ENCODE peak calls at places on chromosome 7, in eight cellular contexts. U is GM23338; E is brain microvascular endothelial cell; X is tibial nerve; K is PC-9; Y is CD8-positive, alpha-beta T cell; D is transverse colon; J is HCT116. Q is an unnamed sample. For H3K27me3, the result is how much of the 10 kb centered on the place peaks cover.

GRCh38 chr7:8109196-8110022 is 140.8 kb downstream of the GLCCI1 start:
- DNase-seq in U (no peak), E (peak), X (no peak), K (peak), Y (no peak), D (no peak), J (no peak), Q (no peak)

GRCh38 chr7:79268730-79269129 is 184.7 kb downstream of the MAGI2 start:
- DNase-seq in U (no peak), E (no peak), X (no peak), K (no peak), Y (no peak), D (no peak), J (no peak), Q (no peak)

GRCh38 chr7:151238190-151238810 is 6.0 kb downstream of the CHPF2 start:
- DNase-seq in U (no peak), E (no peak), X (no peak), K (no peak), Y (no peak), D (no peak), J (no peak), Q (no peak)

GRCh38 chr7:65216469-65216868 is 157.2 kb upstream of the ZNF92 start:
- DNase-seq in U (peak), E (no peak), X (no peak), K (peak), Y (peak), D (peak), J (peak), Q (no peak)

GRCh38 chr7:28296571-28297483 is 115.5 kb upstream of the CREB5 start:
- DNase-seq in U (peak), E (no peak), X (no peak), K (no peak), Y (peak), D (peak), J (peak), Q (no peak)

GRCh38 chr7:80826520-80827237 is 92.2 kb downstream of the SEMA3C start:
- DNase-seq in U (no peak), E (peak), X (no peak), K (no peak), Y (no peak), D (no peak), J (peak), Q (no peak)

GRCh38 chr7:19117870-19118608 is 603 bp upstream of the TWIST1 start:
- DNase-seq in U (peak), E (peak), X (no peak), K (peak), Y (no peak), D (no peak), J (no peak), Q (no peak)

GRCh38 chr7:112162161-112163020 is 43.8 kb downstream of the DOCK4 start:
- DNase-seq in U (peak), E (peak), X (no peak), K (no peak), Y (no peak), D (no peak), J (no peak), Q (no peak)

GRCh38 chr7:139738101-139738489 is 39.7 kb downstream of the HIPK2 start:
- DNase-seq in U (no peak), E (peak), X (no peak), K (no peak), Y (no peak), D (no peak), J (no peak), Q (no peak)

GRCh38 chr7:76356823-76357222 is 2.0 kb downstream of the YWHAG start:
- DNase-seq in U (no peak), E (no peak), X (no peak), K (peak), Y (no peak), D (peak), J (no peak), Q (no peak)

GRCh38 chr7:1864126-1864940 is 194.3 kb downstream of the ELFN1 start:
- DNase-seq in U (no peak), E (no peak), X (no peak), K (no peak), Y (no peak), D (no peak), J (no peak), Q (no peak)

GRCh38 chr7:133064082-133064825 is 17.6 kb downstream of the CHCHD3 start:
- DNase-seq in U (no peak), E (no peak), X (no peak), K (no peak), Y (no peak), D (no peak), J (no peak), Q (no peak)
- H3K27me3 ChIP-seq in U (under half), E (under half), X (under half), K (under half), Y (under half), D (under half), J (under half), Q (under half)

GRCh38 chr7:55109384-55110167 is 90.8 kb downstream of the EGFR start:
- DNase-seq in U (peak), E (no peak), X (no peak), K (peak), Y (no peak), D (no peak), J (peak), Q (no peak)

GRCh38 chr7:55105952-55106351 is 87.1 kb downstream of the EGFR start:
- DNase-seq in U (no peak), E (no peak), X (no peak), K (no peak), Y (no peak), D (no peak), J (no peak), Q (no peak)

GRCh38 chr7:55108818-55109217 is 90.0 kb downstream of the EGFR start:
- DNase-seq in U (no peak), E (no peak), X (no peak), K (no peak), Y (no peak), D (no peak), J (no peak), Q (no peak)

GRCh38 chr7:55108401-55108800 is 89.6 kb downstream of the EGFR start:
- DNase-seq in U (no peak), E (no peak), X (no peak), K (no peak), Y (no peak), D (no peak), J (no peak), Q (no peak)

DNA sequence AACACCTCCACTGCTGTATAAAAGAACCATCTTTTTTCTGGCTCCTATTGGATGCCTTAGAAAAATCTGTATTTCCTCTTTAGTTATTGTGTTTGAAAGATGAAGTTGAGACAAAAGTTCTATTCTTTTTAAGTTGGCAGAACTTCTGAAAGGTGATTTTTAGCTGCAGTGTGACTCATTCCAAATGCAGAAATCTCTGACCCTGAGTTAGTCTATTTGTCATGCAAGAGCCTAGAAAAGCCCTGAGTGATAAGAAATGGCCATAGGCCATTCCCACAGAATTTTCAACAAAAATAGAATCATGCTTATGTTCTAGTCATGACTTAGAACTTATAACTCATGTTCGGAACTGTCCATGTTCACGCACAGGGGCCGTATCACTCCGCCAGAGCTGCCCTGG is 89.1 kb downstream of the EGFR start:
- DNase-seq in U (no peak), E (no peak), X (no peak), K (peak), Y (no peak), D (no peak), J (no peak), Q (no peak)
- H3K27ac ChIP-seq in U (no peak), E (no peak), X (no peak), K (peak), Y (no peak), D (no peak), J (peak), Q (no peak)

DNA sequence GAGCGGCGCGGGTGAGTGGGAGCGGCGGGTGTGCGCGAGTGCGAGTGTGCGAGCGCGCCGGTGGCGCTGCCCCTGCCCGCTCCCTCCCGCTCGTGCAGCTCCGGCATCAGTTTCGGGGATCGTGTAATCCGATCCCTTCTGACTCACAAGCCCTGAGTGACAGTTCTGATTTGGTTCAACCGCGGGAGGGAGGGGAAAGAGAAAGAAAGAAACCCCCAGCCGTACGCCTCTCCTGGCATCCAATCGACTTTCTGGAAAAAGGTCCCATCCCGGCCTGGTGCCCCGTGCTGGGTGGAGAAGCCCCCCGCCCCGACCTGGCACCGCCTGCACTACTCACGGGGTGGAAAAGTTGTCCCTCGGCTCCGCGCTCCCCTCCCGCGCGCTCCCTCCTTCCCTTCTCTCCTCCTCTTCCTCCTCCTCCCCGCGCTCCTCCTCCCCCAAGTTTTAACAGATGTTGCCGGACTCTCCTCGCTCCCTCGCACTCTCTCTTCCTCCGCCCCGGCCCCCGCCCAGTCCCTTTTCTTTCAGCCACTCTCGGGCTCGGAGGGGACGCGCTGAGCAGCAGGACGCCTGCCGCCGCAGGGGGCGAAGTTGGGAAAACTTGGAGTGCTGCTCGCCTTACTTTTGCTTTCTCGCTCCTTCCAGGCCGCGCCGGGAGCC is at the start of gene GLI3:
- DNase-seq in U (peak), E (peak), X (peak), K (no peak), Y (no peak), D (peak), J (no peak), Q (peak)
- TF ChIP-seq CTCF in U (no peak), E (peak), X (no peak), K (no peak), Y (no peak), D (no peak), J (no peak), Q (peak)

DNA sequence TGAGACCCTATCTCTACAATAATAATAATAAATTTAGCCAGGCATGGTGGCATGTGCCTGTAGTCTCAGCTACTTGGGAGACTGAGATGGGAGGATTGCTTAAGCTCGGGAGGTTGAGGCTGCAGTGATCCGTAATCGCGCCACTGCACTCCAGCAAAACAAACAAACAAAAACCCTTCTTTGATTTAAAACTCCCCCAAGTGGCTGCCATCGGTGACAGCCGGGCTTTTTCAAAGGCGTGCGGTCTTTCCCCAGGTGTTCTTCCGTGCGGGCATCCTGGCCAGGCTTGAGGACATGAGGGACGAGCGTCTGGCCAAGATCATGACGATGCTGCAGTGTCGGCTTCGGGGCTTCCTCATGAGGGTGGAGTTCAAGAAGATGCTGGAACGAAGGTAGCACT is 1.9 kb upstream of the MYH16 start:
- DNase-seq in U (peak), E (no peak), X (no peak), K (no peak), Y (no peak), D (no peak), J (no peak), Q (no peak)
- H3K27me3 ChIP-seq in U (under half), E (under half), X (under half), K (under half), Y (under half), D (under half), J (under half), Q (under half)

DNA sequence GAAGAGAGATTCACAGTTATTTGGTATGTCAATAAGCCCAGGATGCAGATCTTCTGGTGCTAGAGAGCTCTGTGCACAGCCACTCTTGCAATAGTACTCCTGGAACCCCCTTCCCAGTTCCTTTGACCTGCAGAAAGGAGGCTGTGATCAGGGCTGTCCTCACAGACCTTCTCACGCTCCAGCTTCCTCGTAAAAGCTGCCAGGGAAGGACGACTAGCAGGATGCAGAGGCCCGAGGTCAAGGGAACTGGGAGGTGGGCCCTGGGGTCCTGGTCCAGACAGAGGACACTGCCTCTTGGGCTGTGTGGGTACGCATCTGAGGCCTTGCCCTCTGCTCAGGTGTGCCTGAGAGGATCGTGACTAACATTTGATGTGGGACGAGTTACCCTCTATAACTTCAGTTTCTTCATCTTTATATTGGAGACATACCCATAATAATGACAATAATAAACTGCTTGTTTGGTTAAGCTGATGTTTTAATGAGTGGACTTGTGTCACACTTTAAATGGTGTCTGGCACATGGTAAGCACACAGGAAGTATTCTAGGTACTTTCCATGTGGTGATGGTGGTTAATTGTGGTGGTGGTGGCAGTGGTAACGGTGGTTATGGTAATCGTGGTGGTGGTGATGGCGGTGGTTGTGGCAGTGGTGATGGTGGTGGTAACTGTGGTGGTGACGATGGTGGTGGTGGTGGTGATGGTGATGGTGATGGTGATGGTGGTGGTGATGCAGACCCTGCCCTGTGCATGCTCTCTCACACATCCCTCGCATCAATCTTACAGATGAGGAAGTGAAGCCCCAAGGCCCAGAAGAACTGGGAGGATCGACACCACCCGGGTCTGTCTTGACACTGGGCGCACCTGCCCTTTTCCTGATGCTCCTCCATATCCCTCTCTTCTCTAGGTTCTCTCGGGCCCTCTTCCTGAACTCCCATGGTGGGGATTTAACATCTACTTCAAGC is 235.2 kb upstream of the GRB10 start:
- DNase-seq in U (no peak), E (no peak), X (no peak), K (no peak), Y (no peak), D (no peak), J (no peak), Q (no peak)
- H3K27ac ChIP-seq in U (no peak), E (no peak), X (no peak), K (no peak), Y (no peak), D (no peak), J (no peak), Q (no peak)

DNA sequence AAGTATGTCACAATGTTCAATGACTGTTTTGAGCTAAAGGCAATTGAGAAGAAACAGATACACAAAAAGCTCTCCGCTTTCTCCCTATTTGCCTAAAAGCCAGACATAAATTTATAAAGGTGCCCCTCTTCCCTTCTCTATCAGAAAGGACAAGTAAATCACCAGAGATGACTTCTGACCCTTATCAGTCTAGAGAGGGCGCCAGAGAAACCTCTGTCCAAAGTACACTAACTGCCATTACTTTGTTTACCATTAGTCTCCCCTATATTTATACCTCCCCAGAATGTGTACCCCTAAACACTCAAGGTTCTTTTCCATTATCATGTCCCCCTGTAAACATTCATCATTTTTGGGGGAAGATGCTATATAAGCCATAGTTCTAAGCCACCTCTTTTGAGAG is 49.3 kb downstream of the TPK1 start:
- DNase-seq in U (peak), E (no peak), X (no peak), K (no peak), Y (no peak), D (no peak), J (peak), Q (no peak)
- TF ChIP-seq CTCF in U (peak), E (peak), X (no peak), K (no peak), Y (no peak), D (no peak), J (peak), Q (no peak)

Q was measured in thoracic aorta.